ENCODE peak calls at places on chromosome 21, in five cellular contexts. One of them, this sample, is unnamed.

GRCh38 chr21:28229811-28230210 is 762.9 kb downstream of the LTN1 start:
- DNase-seq in HT1080: peak
- DNase-seq in amygdala: no peak
- DNase-seq in breast epithelium: no peak
- DNase-seq in AG10803: peak
- DNase-seq in this sample: peak

GRCh38 chr21:33866851-33867250 is 48.8 kb downstream of the ATP5PO start:
- DNase-seq in amygdala: no peak
- DNase-seq in AG10803: peak
- DNase-seq in breast epithelium: no peak
- DNase-seq in HT1080: peak
- DNase-seq in this sample: peak

GRCh38 chr21:25895565-25896205 is 160.9 kb downstream of the GABPA start:
- DNase-seq in AG10803: peak
- DNase-seq in breast epithelium: no peak
- DNase-seq in HT1080: no peak
- DNase-seq in amygdala: no peak
- DNase-seq in this sample: peak

GRCh38 chr21:31503939-31504338 is 155.6 kb upstream of the SOD1 start:
- DNase-seq in amygdala: no peak
- DNase-seq in AG10803: no peak
- DNase-seq in breast epithelium: no peak
- DNase-seq in HT1080: no peak
- DNase-seq in this sample: no peak

GRCh38 chr21:39313042-39313456 is 383 bp downstream of the BRWD1 start:
- DNase-seq in HT1080: no peak
- DNase-seq in amygdala: no peak
- DNase-seq in AG10803: no peak
- DNase-seq in breast epithelium: no peak
- DNase-seq in this sample: no peak

GRCh38 chr21:31326478-31327247 is 17.4 kb downstream of the TIAM1 start:
- DNase-seq in breast epithelium: no peak
- DNase-seq in HT1080: peak
- DNase-seq in AG10803: peak
- DNase-seq in amygdala: no peak
- DNase-seq in this sample: peak

GRCh38 chr21:17402885-17403477 is 109.9 kb upstream of the CXADR start:
- DNase-seq in HT1080: no peak
- DNase-seq in amygdala: no peak
- DNase-seq in AG10803: peak
- DNase-seq in breast epithelium: no peak
- DNase-seq in this sample: no peak

GRCh38 chr21:42120056-42120903 is 49.2 kb downstream of the UMODL1 start:
- DNase-seq in AG10803: no peak
- DNase-seq in breast epithelium: peak
- DNase-seq in HT1080: no peak
- DNase-seq in amygdala: no peak
- DNase-seq in this sample: no peak

GRCh38 chr21:29125199-29125598 is 5.2 kb upstream of the MAP3K7CL start:
- DNase-seq in breast epithelium: no peak
- DNase-seq in amygdala: no peak
- DNase-seq in HT1080: no peak
- DNase-seq in AG10803: no peak
- DNase-seq in this sample: no peak

GRCh38 chr21:44414291-44415072 is 40.8 kb upstream of the LRRC3 start:
- DNase-seq in amygdala: no peak
- DNase-seq in breast epithelium: no peak
- DNase-seq in AG10803: no peak
- DNase-seq in HT1080: no peak
- DNase-seq in this sample: no peak

GRCh38 chr21:31420354-31420753 is 76.3 kb upstream of the TIAM1 start:
- DNase-seq in AG10803: no peak
- DNase-seq in amygdala: no peak
- DNase-seq in breast epithelium: no peak
- DNase-seq in HT1080: no peak
- DNase-seq in this sample: no peak

GRCh38 chr21:36883532-36884486 is 82.7 kb downstream of the HLCS start:
- DNase-seq in amygdala: no peak
- DNase-seq in breast epithelium: no peak
- DNase-seq in HT1080: peak
- DNase-seq in AG10803: no peak
- DNase-seq in this sample: no peak

GRCh38 chr21:26842300-26842699 is 2.9 kb downstream of the ADAMTS1 start:
- DNase-seq in AG10803: peak
- DNase-seq in HT1080: no peak
- DNase-seq in breast epithelium: no peak
- DNase-seq in amygdala: no peak
- DNase-seq in this sample: peak

GRCh38 chr21:26061437-26061836 is 109.1 kb downstream of the APP start:
- DNase-seq in amygdala: no peak
- DNase-seq in breast epithelium: no peak
- DNase-seq in HT1080: no peak
- DNase-seq in AG10803: peak
- DNase-seq in this sample: peak

GRCh38 chr21:41668686-41669532 is 97.9 kb downstream of the RIPK4 start:
- DNase-seq in breast epithelium: no peak
- DNase-seq in amygdala: no peak
- DNase-seq in AG10803: no peak
- DNase-seq in HT1080: no peak
- DNase-seq in this sample: no peak

GRCh38 chr21:33402011-33402979 is 918 bp upstream of the IFNGR2 start:
- DNase-seq in amygdala: no peak
- DNase-seq in breast epithelium: peak
- DNase-seq in AG10803: peak
- DNase-seq in HT1080: no peak
- DNase-seq in this sample: peak

GRCh38 chr21:15274701-15275255 is 210.0 kb upstream of the NRIP1 start:
- DNase-seq in amygdala: no peak
- DNase-seq in breast epithelium: no peak
- DNase-seq in HT1080: no peak
- DNase-seq in AG10803: no peak
- DNase-seq in this sample: no peak

GRCh38 chr21:42384184-42384583 is 11.7 kb downstream of the TMPRSS3 start:
- DNase-seq in HT1080: no peak
- DNase-seq in AG10803: no peak
- DNase-seq in breast epithelium: no peak
- DNase-seq in amygdala: no peak
- DNase-seq in this sample: no peak

GRCh38 chr21:45579383-45580180 is 37.3 kb upstream of the SLC19A1 start:
- DNase-seq in AG10803: no peak
- DNase-seq in breast epithelium: no peak
- DNase-seq in amygdala: no peak
- DNase-seq in HT1080: no peak
- DNase-seq in this sample: no peak

GRCh38 chr21:42486551-42486950 is 9.5 kb downstream of the RSPH1 start:
- DNase-seq in HT1080: no peak
- DNase-seq in breast epithelium: no peak
- DNase-seq in amygdala: no peak
- DNase-seq in AG10803: no peak
- DNase-seq in this sample: no peak

GRCh38 chr21:17753736-17754135 is 65.4 kb downstream of the C21orf91 start:
- DNase-seq in HT1080: no peak
- DNase-seq in amygdala: no peak
- DNase-seq in AG10803: no peak
- DNase-seq in breast epithelium: no peak
- DNase-seq in this sample: no peak

GRCh38 chr21:46441331-46441730 is 17.4 kb upstream of the DIP2A start:
- DNase-seq in breast epithelium: no peak
- DNase-seq in amygdala: no peak
- DNase-seq in HT1080: no peak
- DNase-seq in AG10803: no peak
- DNase-seq in this sample: no peak

GRCh38 chr21:45104560-45104959 is 30.2 kb downstream of the ADARB1 start:
- DNase-seq in AG10803: no peak
- DNase-seq in HT1080: no peak
- DNase-seq in amygdala: no peak
- DNase-seq in breast epithelium: no peak
- DNase-seq in this sample: no peak

GRCh38 chr21:43734131-43734634 is 15.3 kb downstream of the PDXK start:
- DNase-seq in AG10803: no peak
- DNase-seq in amygdala: no peak
- DNase-seq in breast epithelium: peak
- DNase-seq in HT1080: no peak
- DNase-seq in this sample: no peak

GRCh38 chr21:34031835-34032370 is 41.5 kb upstream of the MRPS6 start:
- DNase-seq in AG10803: no peak
- DNase-seq in breast epithelium: no peak
- DNase-seq in amygdala: no peak
- DNase-seq in HT1080: no peak
- DNase-seq in this sample: no peak

GRCh38 chr21:32475162-32475812 is 62.8 kb downstream of the EVA1C start:
- DNase-seq in amygdala: no peak
- DNase-seq in AG10803: peak
- DNase-seq in HT1080: no peak
- DNase-seq in breast epithelium: no peak
- DNase-seq in this sample: peak

GRCh38 chr21:42091899-42092508 is 20.9 kb downstream of the UMODL1 start:
- DNase-seq in HT1080: no peak
- DNase-seq in amygdala: no peak
- DNase-seq in AG10803: no peak
- DNase-seq in breast epithelium: no peak
- DNase-seq in this sample: no peak

GRCh38 chr21:34345892-34346291 is 17.9 kb upstream of the KCNE2 start:
- DNase-seq in HT1080: no peak
- DNase-seq in amygdala: no peak
- DNase-seq in AG10803: peak
- DNase-seq in breast epithelium: no peak
- DNase-seq in this sample: peak

GRCh38 chr21:14685568-14685967 is 139.5 kb upstream of the SAMSN1 start:
- DNase-seq in HT1080: no peak
- DNase-seq in amygdala: no peak
- DNase-seq in AG10803: no peak
- DNase-seq in breast epithelium: no peak
- DNase-seq in this sample: no peak